ENCODE peak calls at places on chromosomes 4 and X, in seven cellular contexts. M is stimulated activated CD4-positive, alpha-beta T cell treated with anti-CD3 and anti-CD28 coated beads, TNF-alpha, amount 100 ng/mL, for 48 hours; O is M059J; S is CD8-positive, alpha-beta T cell; C is esophagus squamous epithelium; X is left ventricle myocardium inferior; V is G401. H is an unnamed sample.

GRCh38 chrX:112235547-112235946 is 153.0 kb upstream of the TRPC5 start:
- DNase-seq in V (no peak), O (peak), M (no peak), S (no peak), X (no peak), C (no peak), H (no peak)

GRCh38 chr4:5019274-5019673 is at the start of gene CYTL1:
- DNase-seq in O (peak), S (no peak), V (no peak), M (no peak), X (no peak), C (no peak), H (no peak)

GRCh38 chr4:56212774-56213173 is 174.5 kb downstream of the AASDH start:
- DNase-seq in C (no peak), M (no peak), S (no peak), X (no peak), V (no peak), O (no peak), H (no peak)

GRCh38 chrX:39592776-39593175 is 505.0 kb downstream of the BCOR start:
- DNase-seq in X (no peak), O (peak), S (no peak), M (no peak), C (no peak), V (no peak), H (no peak)

GRCh38 chrX:155026727-155027508 is at the start of gene FUNDC2:
- DNase-seq in C (peak), X (peak), M (peak), S (peak), O (peak), V (peak), H (peak)

GRCh38 chr4:67549123-67549522 is 3.8 kb upstream of the CENPC start:
- DNase-seq in X (no peak), M (no peak), V (no peak), O (peak), S (no peak), C (no peak), H (no peak)

GRCh38 chr4:87108142-87108546 is 112.3 kb downstream of the KLHL8 start:
- DNase-seq in M (no peak), X (no peak), V (peak), C (no peak), S (no peak), O (peak), H (peak)

GRCh38 chr4:40251366-40251765 is 54.5 kb downstream of the RHOH start:
- DNase-seq in C (no peak), O (peak), M (no peak), S (no peak), V (no peak), X (no peak), H (no peak)

GRCh38 chr4:54318904-54319303 is 89.8 kb downstream of the PDGFRA start:
- DNase-seq in X (no peak), C (no peak), V (peak), M (no peak), O (peak), S (no peak), H (no peak)

GRCh38 chr4:8607603-8608481 is 15.3 kb downstream of the CPZ start:
- DNase-seq in X (no peak), S (peak), M (no peak), O (no peak), C (no peak), V (no peak), H (peak)

GRCh38 chrX:46573896-46574336 is 351 bp downstream of the CHST7 start:
- DNase-seq in V (no peak), O (peak), C (peak), M (no peak), X (peak), S (peak), H (peak)